ENCODE peak calls at places on chromosomes 16 and 17, in seven cellular contexts. L is neuronal stem cell, J is mesenchymal stem cell, V is IMR-90, U is H1, G is mesendoderm, F is H9. R is an unnamed sample.

GRCh38 chr17:1979182-1979980 is 45.8 kb downstream of the RTN4RL1 start:
- DNase-seq in F (no peak), V (no peak), J (no peak), U (no peak), L (no peak), G (no peak), R (no peak)

GRCh38 chr16:813204-813915 is 12.8 kb upstream of the GNG13 start:
- DNase-seq in V (peak; percentile 8), U (no peak), F (peak; percentile 78), G (peak; percentile 55), J (peak; percentile 14), L (peak; percentile 49), R (no peak)

GRCh38 chr16:74898667-74899066 is 86.3 kb downstream of the WDR59 start:
- DNase-seq in L (no peak), U (no peak), V (no peak), J (no peak), G (no peak), F (no peak), R (no peak)

GRCh38 chr17:7177954-7178477 is 1.2 kb downstream of the ASGR1 start:
- DNase-seq in U (no peak), L (peak; percentile 18), V (peak; percentile 71), G (peak; percentile 72), F (peak; percentile 78), J (peak; percentile 62), R (no peak)

GRCh38 chr17:57899391-57899790 is 49.5 kb upstream of the MRPS23 start:
- DNase-seq in U (no peak), G (no peak), F (no peak), J (peak; percentile 41), V (no peak), L (no peak), R (no peak)

GRCh38 chr17:50437409-50437808 is 11.4 kb downstream of the ACSF2 start:
- DNase-seq in L (no peak), F (no peak), J (no peak), V (no peak), U (no peak), G (no peak), R (no peak)

GRCh38 chr17:4276514-4276913 is 12.7 kb upstream of the ANKFY1 start:
- DNase-seq in V (no peak), J (no peak), F (no peak), U (no peak), G (no peak), L (no peak), R (no peak)

GRCh38 chr16:27444015-27444414 is 42.0 kb downstream of the IL21R start:
- DNase-seq in F (no peak), G (no peak), J (peak; percentile 13), V (peak; percentile 65), L (no peak), U (no peak), R (peak; percentile 85)

GRCh38 chr16:21162661-21163151 is 4.2 kb downstream of the LDAF1 start:
- DNase-seq in G (no peak), L (no peak), J (no peak), F (no peak), U (no peak), V (peak; percentile 35), R (no peak)

GRCh38 chr17:47896672-47897490 is 845 bp downstream of the SP2 start:
- DNase-seq in F (no peak), V (peak; percentile 7), L (no peak), J (peak; percentile 27), U (no peak), G (no peak), R (peak; percentile 36)

GRCh38 chr16:54176376-54176901 is 110.1 kb downstream of the IRX3 start:
- DNase-seq in U (no peak), J (no peak), F (peak; percentile 76), L (no peak), V (no peak), G (peak; percentile 60), R (no peak)

GRCh38 chr16:79639576-79640311 is 39.2 kb upstream of the MAF start:
- DNase-seq in U (no peak), J (peak; percentile 16), G (no peak), F (no peak), V (no peak), L (no peak), R (peak; percentile 74)

GRCh38 chr16:3121843-3122467 is 9.6 kb downstream of the ZNF205 start:
- DNase-seq in L (no peak), F (no peak), G (no peak), J (no peak), U (no peak), V (no peak), R (no peak)

GRCh38 chr16:84294196-84295142 is at the start of gene WFDC1:
- DNase-seq in G (no peak), J (peak; percentile 15), U (no peak), V (peak; percentile 19), F (no peak), L (no peak), R (no peak)

GRCh38 chr17:556431-556995 is 158.1 kb downstream of the VPS53 start:
- DNase-seq in G (no peak), U (no peak), J (no peak), V (no peak), L (no peak), F (no peak), R (no peak)

GRCh38 chr17:19369846-19370492 is 7.4 kb upstream of the B9D1 start:
- DNase-seq in J (no peak), V (no peak), L (no peak), F (no peak), U (no peak), G (no peak), R (no peak)

GRCh38 chr17:39812466-39812865 is 51.6 kb downstream of the IKZF3 start:
- DNase-seq in U (no peak), J (no peak), F (no peak), V (no peak), L (no peak), G (no peak), R (no peak)

GRCh38 chr17:29593546-29594440 is 861 bp downstream of the ANKRD13B start:
- DNase-seq in L (no peak), U (no peak), F (peak; percentile 88), V (peak; percentile 24), G (peak; percentile 87), J (peak; percentile 41), R (peak; percentile 42)

DNA sequence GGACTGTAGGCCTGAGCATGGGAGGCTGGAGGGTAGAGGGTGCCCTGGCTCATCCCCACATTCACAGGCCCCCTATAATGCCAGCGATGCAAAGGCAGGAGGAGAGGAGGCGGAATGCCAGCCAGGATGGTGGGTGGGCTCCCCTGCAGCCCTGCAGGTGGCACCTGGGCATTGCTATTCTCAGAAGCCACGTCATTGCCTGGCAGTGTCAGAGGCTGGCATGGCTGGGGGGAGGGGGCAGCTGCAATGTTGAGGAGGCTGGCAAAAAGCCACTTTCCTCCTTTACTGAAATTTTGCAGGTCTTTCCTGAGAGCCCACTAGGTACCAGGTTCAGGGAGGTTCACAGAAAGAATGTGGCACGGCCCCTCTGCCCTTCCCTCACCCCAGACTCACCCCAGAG is 36.2 kb downstream of the RAB11FIP4 start:
- DNase-seq in L (no peak), J (no peak), G (no peak), U (no peak), F (no peak), V (no peak), R (no peak)
- H3K18ac ChIP-seq in L (peak overlapping the region; percentile 63), J (no peak overlapping the region), G (no peak overlapping the region), U (no peak overlapping the region), F (no peak overlapping the region), V (no peak overlapping the region), R (no peak overlapping the region)

GRCh38 chr17:63828936-63829335 is 1.5 kb upstream of the FTSJ3 start:
- DNase-seq in U (no peak), F (no peak), L (no peak), G (no peak), J (no peak), V (no peak), R (no peak)

GRCh38 chr17:63831505-63831904 is 4.0 kb upstream of the FTSJ3 start:
- DNase-seq in J (no peak), F (no peak), V (no peak), L (no peak), G (no peak), U (no peak), R (no peak)

GRCh38 chr17:63832014-63832413 is 4.6 kb upstream of the FTSJ3 start:
- DNase-seq in F (no peak), G (no peak), J (no peak), U (no peak), L (no peak), V (no peak), R (no peak)

GRCh38 chr17:63830904-63831491 is 3.5 kb upstream of the FTSJ3 start:
- DNase-seq in V (no peak), F (no peak), G (no peak), U (no peak), J (no peak), L (no peak), R (no peak)

GRCh38 chr17:63830278-63830677 is 2.8 kb upstream of the FTSJ3 start:
- DNase-seq in F (no peak), L (no peak), J (no peak), U (no peak), G (no peak), V (no peak), R (no peak)
- H3K18ac ChIP-seq in F (no peak overlapping the region), L (no peak overlapping the region), J (no peak overlapping the region), U (no peak overlapping the region), G (no peak overlapping the region), V (no peak overlapping the region), R (no peak overlapping the region)

DNA sequence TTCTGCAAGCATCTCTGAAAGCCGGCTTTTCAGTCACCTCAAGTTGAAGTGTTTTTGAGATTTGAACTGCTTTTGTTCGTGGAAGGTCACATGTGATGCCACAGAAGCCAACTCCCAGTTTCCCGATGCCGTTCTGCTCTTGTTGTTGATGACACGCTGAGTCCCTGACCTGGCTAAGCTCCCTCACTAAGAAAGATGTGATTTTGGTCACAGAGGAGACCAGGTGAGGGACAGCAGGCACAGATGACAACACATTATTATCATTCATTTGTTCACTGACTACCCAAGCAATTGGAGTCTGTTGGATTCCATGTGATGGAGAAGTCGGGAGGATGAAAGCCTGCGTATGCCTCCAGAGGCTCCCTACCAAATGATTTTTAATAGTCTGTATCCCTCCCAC is 822.4 kb upstream of the RBFOX1 start:
- DNase-seq in F (no peak), U (no peak), G (no peak), L (no peak), V (no peak), J (no peak), R (no peak)
- H3K18ac ChIP-seq in F (no peak overlapping the region), U (no peak overlapping the region), G (no peak overlapping the region), L (no peak overlapping the region), V (no peak overlapping the region), J (no peak overlapping the region), R (no peak overlapping the region)

DNA sequence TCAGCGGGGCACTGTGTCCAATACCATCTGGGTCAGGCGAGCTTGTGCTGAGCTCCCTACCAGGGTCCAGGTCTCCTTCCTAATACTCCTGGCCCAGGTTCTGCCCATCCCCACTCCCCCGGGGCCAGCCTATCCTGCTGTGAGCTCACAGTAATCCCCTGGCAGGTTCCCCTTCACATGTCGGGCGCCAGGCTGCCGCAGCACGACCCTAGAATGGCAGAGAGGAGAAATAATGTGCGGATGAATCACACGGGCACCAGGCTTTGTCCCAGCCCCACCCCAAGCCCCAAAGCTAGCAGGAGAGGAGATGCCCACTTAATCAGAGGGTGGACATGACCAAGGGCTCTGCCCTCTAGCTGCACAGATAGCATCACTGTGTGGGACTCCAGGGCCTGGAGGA is 39.6 kb downstream of the ST3GAL2 start:
- DNase-seq in U (no peak), L (no peak), G (no peak), F (no peak), J (no peak), V (no peak), R (no peak)
- H3K18ac ChIP-seq in U (no peak overlapping the region), L (no peak overlapping the region), G (no peak overlapping the region), F (no peak overlapping the region), J (no peak overlapping the region), V (no peak overlapping the region), R (peak overlapping the region; percentile 57)

R was measured in trophoblast cell.